ENCODE peak calls at places on chromosomes 6 and 20, in four cellular contexts. I is PC-9; S is effector memory CD4-positive, alpha-beta T cell; A is GM23338. Y is an unnamed sample.

GRCh38 chr20:49700411-49701185 is 13.1 kb downstream of the B4GALT5 start:
- DNase-seq in I (peak; percentile 41), A (no peak), S (no peak), Y (no peak)

GRCh38 chr20:63973636-63974401 is 4.1 kb upstream of the ZNF512B start:
- DNase-seq in A (peak; percentile 91), I (peak; percentile 93), S (peak; percentile 54), Y (no peak)

GRCh38 chr6:134937426-134937825 is 12.5 kb downstream of the ALDH8A1 start:
- DNase-seq in I (no peak), A (no peak), S (no peak), Y (no peak)

GRCh38 chr20:47295921-47296426 is 60.5 kb downstream of the ZMYND8 start:
- DNase-seq in A (no peak), I (no peak), S (no peak), Y (no peak)

GRCh38 chr6:139996253-139996834 is 621.9 kb upstream of the CITED2 start:
- DNase-seq in A (peak; percentile 62), I (no peak), S (no peak), Y (no peak)

GRCh38 chr20:62979876-62980373 is 26.8 kb downstream of the BHLHE23 start:
- DNase-seq in A (no peak), S (no peak), I (no peak), Y (no peak)

GRCh38 chr6:47700051-47700450 is 1.7 kb downstream of the ADGRF4 start:
- DNase-seq in I (peak; percentile 72), S (no peak), A (no peak), Y (peak; percentile 99)

GRCh38 chr6:44074383-44075136 is 52.7 kb downstream of the MRPL14 start:
- DNase-seq in A (peak; percentile 88), S (peak; percentile 28), I (peak; percentile 67), Y (no peak)

GRCh38 chr6:143772110-143772509 is 71.0 kb upstream of the LTV1 start:
- DNase-seq in I (no peak), S (no peak), A (no peak), Y (no peak)

GRCh38 chr6:7098974-7099373 is 8.8 kb upstream of the RREB1 start:
- DNase-seq in A (no peak), I (no peak), S (no peak), Y (no peak)

GRCh38 chr6:137698636-137699035 is 168.4 kb upstream of the TNFAIP3 start:
- DNase-seq in S (no peak), A (no peak), I (no peak), Y (no peak)

GRCh38 chr6:49666930-49667369 is 30.3 kb upstream of the RHAG start:
- DNase-seq in A (peak; percentile 6), S (no peak), I (no peak), Y (no peak)

DNA sequence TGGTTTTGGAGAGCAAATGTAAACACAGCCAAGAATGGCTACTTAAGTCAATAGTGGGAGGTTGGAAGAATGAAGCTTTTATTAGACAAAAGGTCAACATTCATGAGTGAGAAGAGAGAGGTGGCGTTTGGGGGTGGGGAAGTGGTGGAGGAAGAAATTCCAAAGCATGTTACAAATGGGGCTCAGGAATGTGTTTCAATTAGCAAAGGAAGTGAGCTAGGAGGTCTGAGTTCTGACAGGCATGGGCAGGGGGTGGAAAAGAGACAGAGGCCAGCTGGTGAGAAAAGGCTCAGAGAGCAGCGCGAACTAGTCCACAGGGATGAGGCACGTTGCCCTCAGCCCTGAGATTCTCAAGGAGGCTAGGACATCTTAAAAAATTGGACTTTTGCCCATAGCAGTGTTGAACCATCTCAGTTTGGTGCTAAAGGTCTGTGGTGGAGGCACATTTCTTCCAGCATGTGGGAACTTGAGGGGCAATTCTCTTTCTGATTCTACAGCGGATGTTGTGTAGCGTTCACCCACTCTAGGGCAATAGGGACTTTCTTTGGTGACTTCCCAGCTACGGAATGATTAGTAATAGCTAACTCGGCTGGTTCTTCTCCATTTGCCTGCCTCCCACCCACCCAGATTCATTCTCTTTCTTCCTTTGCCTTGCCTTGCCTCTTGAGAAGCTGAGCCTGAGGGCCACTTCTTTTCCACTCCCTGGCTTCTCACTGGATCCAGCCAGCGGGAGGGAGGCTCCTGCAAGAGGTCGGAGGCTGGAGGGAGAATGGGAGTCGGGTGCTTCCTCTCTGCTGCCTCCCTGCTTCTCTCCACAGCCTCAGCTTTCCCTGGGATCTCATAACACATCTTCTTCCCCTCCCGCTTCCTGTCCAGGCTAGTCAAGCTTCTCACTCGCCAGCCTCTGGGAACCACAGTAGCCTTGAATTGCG is 45.1 kb upstream of the NEDD9 start:
- DNase-seq in A (peak; percentile 88), S (no peak), I (peak; percentile 56), Y (peak; percentile 14)
- H3K27ac ChIP-seq in A (no peak overlapping the region), S (peak overlapping the region; percentile 56), I (no peak overlapping the region), Y (peak overlapping the region; percentile 40)

GRCh38 chr6:151068761-151069312 is 170.9 kb upstream of the AKAP12 start:
- DNase-seq in S (no peak), A (no peak), I (no peak), Y (no peak)
- H3K27ac ChIP-seq in S (no peak overlapping the region), A (peak overlapping the region; percentile 27), I (peak overlapping the region; percentile 98), Y (peak overlapping the region; percentile 89)

GRCh38 chr6:34865107-34865506 is 22.7 kb downstream of the TAF11 start:
- DNase-seq in I (no peak), A (no peak), S (no peak), Y (no peak)

GRCh38 chr6:34867484-34867883 is 20.4 kb downstream of the TAF11 start:
- DNase-seq in I (no peak), S (no peak), A (peak; percentile 28), Y (no peak)

GRCh38 chr6:34864007-34864406 is 23.8 kb downstream of the TAF11 start:
- DNase-seq in I (no peak), S (no peak), A (no peak), Y (no peak)

GRCh38 chr6:34871853-34872252 is 16.0 kb downstream of the TAF11 start:
- DNase-seq in S (no peak), A (no peak), I (no peak), Y (no peak)

GRCh38 chr6:34866509-34866908 is 21.3 kb downstream of the TAF11 start:
- DNase-seq in S (no peak), I (no peak), A (no peak), Y (no peak)
- H3K27ac ChIP-seq in S (no peak overlapping the region), I (no peak overlapping the region), A (no peak overlapping the region), Y (no peak overlapping the region)

GRCh38 chr6:132820629-132821381 is 6.4 kb downstream of the RPS12 start:
- DNase-seq in S (no peak), I (no peak), A (peak; percentile 23), Y (no peak)
- H3K27ac ChIP-seq in S (no peak overlapping the region), I (peak overlapping the region; percentile 89), A (peak overlapping the region; percentile 89), Y (peak overlapping the region; percentile 16)

DNA sequence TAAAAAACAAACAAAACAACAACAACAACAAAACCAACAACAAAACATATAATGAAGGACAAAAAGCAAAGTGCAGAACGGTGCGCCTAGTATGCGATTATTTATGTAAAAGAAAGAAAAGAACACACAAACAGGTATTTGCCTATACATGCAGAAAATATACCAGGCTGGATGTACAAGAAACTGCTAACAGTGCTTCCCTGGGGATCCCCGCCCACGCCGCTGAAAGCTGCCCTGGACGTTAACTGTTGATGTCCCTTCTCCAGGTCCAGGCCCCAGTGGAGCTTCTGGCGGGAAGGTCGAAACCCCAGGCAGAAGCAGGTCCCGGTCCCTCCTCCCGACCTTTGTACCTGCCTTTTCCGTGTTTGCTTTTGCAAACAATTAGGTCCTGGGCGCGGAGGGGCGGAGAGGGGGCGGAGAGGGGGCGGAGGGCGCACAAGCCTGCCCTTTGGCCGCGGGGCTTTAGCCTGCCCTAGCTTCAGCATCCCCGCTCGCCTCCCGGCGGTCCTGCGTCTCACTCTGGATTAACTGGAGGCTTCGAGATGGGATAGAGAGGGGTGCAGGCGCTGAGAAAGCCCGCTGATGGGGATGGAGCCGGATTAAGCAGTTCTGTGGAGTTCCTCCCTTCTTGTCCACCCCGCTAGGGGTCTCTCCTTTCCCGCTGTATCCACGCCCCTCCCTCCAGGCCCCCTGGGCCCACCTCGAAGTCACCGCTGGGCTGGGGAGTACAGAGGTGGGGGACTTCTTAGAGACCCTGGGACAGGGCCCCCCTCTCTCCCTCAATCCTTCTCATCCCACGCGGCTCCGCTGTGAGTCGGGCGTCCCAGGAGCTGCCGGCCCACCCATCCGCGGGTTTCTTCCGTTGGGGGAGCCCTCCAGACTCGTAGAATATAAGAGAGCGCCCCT is 8.2 kb upstream of the AHCY start:
- DNase-seq in A (peak; percentile 79), I (peak; percentile 46), S (no peak), Y (no peak)
- H3K27ac ChIP-seq in A (no peak overlapping the region), I (no peak overlapping the region), S (no peak overlapping the region), Y (no peak overlapping the region)

GRCh38 chr20:19799325-19799724 is 41.3 kb downstream of the RIN2 start:
- DNase-seq in S (no peak), A (no peak), I (no peak), Y (no peak)

GRCh38 chr20:19802099-19802491 is 44.0 kb downstream of the RIN2 start:
- DNase-seq in I (no peak), A (no peak), S (no peak), Y (no peak)

GRCh38 chr20:19807901-19808300 is 49.8 kb downstream of the RIN2 start:
- DNase-seq in S (no peak), I (no peak), A (no peak), Y (no peak)

GRCh38 chr20:19806806-19807691 is 49.0 kb downstream of the RIN2 start:
- DNase-seq in S (no peak), A (no peak), I (no peak), Y (no peak)

GRCh38 chr20:19802492-19803158 is 44.6 kb downstream of the RIN2 start:
- DNase-seq in S (no peak), I (peak; percentile 59), A (peak; percentile 58), Y (no peak)
- H3K27ac ChIP-seq in S (no peak overlapping the region), I (peak overlapping the region; percentile 33), A (no peak overlapping the region), Y (peak overlapping the region; percentile 46)